ENCODE peak calls at places on chromosomes 16 and 17, in eight cellular contexts. C is naive B cell; V is GM20000; E is T follicular helper cell; O is activated T-helper 2 cell treated with anti-CD3 and anti-CD28 coated beads, Interferon-gamma antibody, Interleukin-2, Interleukin-4, amounts not matched to agents 10 μg/mL and 5 μg/mL and 100 μg/mL, durations not matched to agents 14 hours and 24 hours and 36 hours; J is SJSA1; I is Karpas-422; B is substantia nigra. F is an unnamed sample.

GRCh38 chr17:72997559-72997958 is 94.9 kb downstream of the SLC39A11 start:
- DNase-seq in C (no peak), J (no peak), O (no peak), V (no peak), B (no peak), E (no peak), I (no peak), F (no peak)

GRCh38 chr16:85123891-85124635 is 11.8 kb upstream of the CIBAR2 start:
- DNase-seq in B (peak), V (no peak), I (peak), E (no peak), O (no peak), J (peak), C (no peak), F (peak)

GRCh38 chr17:61457226-61457983 is 5.2 kb downstream of the TBX4 start:
- DNase-seq in I (no peak), B (no peak), E (no peak), J (peak), V (no peak), O (no peak), C (no peak), F (no peak)

GRCh38 chr17:14737984-14738651 is 437.2 kb downstream of the HS3ST3B1 start:
- DNase-seq in J (peak), I (no peak), E (no peak), V (no peak), O (no peak), B (no peak), C (no peak), F (no peak)

GRCh38 chr16:74991593-74992403 is 6.9 kb upstream of the WDR59 start:
- DNase-seq in E (no peak), J (no peak), O (no peak), V (no peak), I (no peak), C (no peak), B (no peak), F (no peak)

GRCh38 chr16:2971985-2972784 is 3.0 kb downstream of the PAQR4 start:
- DNase-seq in I (no peak), B (no peak), E (no peak), O (no peak), V (no peak), J (no peak), C (no peak), F (peak)

GRCh38 chr16:377419-377951 is 4.3 kb downstream of the PGAP6 start:
- DNase-seq in I (no peak), B (no peak), E (no peak), J (no peak), O (no peak), C (no peak), V (no peak), F (no peak)

GRCh38 chr17:59327891-59328290 is 3.6 kb upstream of the YPEL2 start:
- DNase-seq in O (no peak), J (no peak), I (no peak), V (no peak), C (no peak), E (no peak), B (no peak), F (no peak)

GRCh38 chr17:29141484-29141835 is 38.7 kb downstream of the MYO18A start:
- DNase-seq in J (no peak), C (no peak), O (no peak), V (no peak), E (no peak), B (no peak), I (no peak), F (no peak)

GRCh38 chr16:8924214-8924613 is 39.5 kb downstream of the USP7 start:
- DNase-seq in O (no peak), I (no peak), C (no peak), B (no peak), E (no peak), J (no peak), V (no peak), F (no peak)

GRCh38 chr17:68909066-68909465 is 46.1 kb downstream of the ABCA8 start:
- DNase-seq in I (peak), V (peak), J (peak), E (no peak), O (no peak), C (no peak), B (no peak), F (no peak)

GRCh38 chr16:86252596-86252995 is 257.7 kb upstream of the FOXF1 start:
- DNase-seq in E (no peak), J (peak), I (peak), O (no peak), B (no peak), V (no peak), C (no peak), F (no peak)

F was measured in hippocampal formation.